ENCODE peak calls at places on chromosome X, in seven cellular contexts. One of them, this sample, is unnamed.

GRCh38 chrX:69133561-69134542 is 31.4 kb downstream of the PJA1 start:
- DNase-seq in nucleus accumbens: no peak
- DNase-seq in iPS DF 19.7: no peak
- DNase-seq in NCI-H345: no peak
- DNase-seq in stimulated activated CD4-positive, alpha-beta T cell treated with anti-CD3 and anti-CD28 coated beads, Interleukin-2, amount 100 ng/mL, for 24 hours: no peak
- DNase-seq in T-helper 9 cell: no peak
- DNase-seq in CD8-positive, alpha-beta memory T cell: no peak
- DNase-seq in this sample: peak

GRCh38 chrX:21770631-21771321 is 12.9 kb upstream of the SMPX start:
- DNase-seq in iPS DF 19.7: no peak
- DNase-seq in T-helper 9 cell: no peak
- DNase-seq in NCI-H345: no peak
- DNase-seq in nucleus accumbens: no peak
- DNase-seq in stimulated activated CD4-positive, alpha-beta T cell treated with anti-CD3 and anti-CD28 coated beads, Interleukin-2, amount 100 ng/mL, for 24 hours: no peak
- DNase-seq in CD8-positive, alpha-beta memory T cell: no peak
- DNase-seq in this sample: no peak

GRCh38 chrX:26597981-26598380 is 382.0 kb downstream of the MAGEB5 start:
- DNase-seq in NCI-H345: peak
- DNase-seq in stimulated activated CD4-positive, alpha-beta T cell treated with anti-CD3 and anti-CD28 coated beads, Interleukin-2, amount 100 ng/mL, for 24 hours: no peak
- DNase-seq in iPS DF 19.7: no peak
- DNase-seq in T-helper 9 cell: no peak
- DNase-seq in nucleus accumbens: no peak
- DNase-seq in CD8-positive, alpha-beta memory T cell: no peak
- DNase-seq in this sample: no peak

GRCh38 chrX:15737188-15737956 is 698 bp upstream of the CA5B start:
- DNase-seq in nucleus accumbens: no peak
- DNase-seq in iPS DF 19.7: no peak
- DNase-seq in T-helper 9 cell: no peak
- DNase-seq in NCI-H345: no peak
- DNase-seq in stimulated activated CD4-positive, alpha-beta T cell treated with anti-CD3 and anti-CD28 coated beads, Interleukin-2, amount 100 ng/mL, for 24 hours: no peak
- DNase-seq in CD8-positive, alpha-beta memory T cell: no peak
- DNase-seq in this sample: no peak

GRCh38 chrX:54808109-54808604 is 612 bp downstream of the MAGED2 start:
- DNase-seq in nucleus accumbens: peak
- DNase-seq in stimulated activated CD4-positive, alpha-beta T cell treated with anti-CD3 and anti-CD28 coated beads, Interleukin-2, amount 100 ng/mL, for 24 hours: peak
- DNase-seq in iPS DF 19.7: no peak
- DNase-seq in T-helper 9 cell: peak
- DNase-seq in CD8-positive, alpha-beta memory T cell: peak
- DNase-seq in NCI-H345: peak
- DNase-seq in this sample: peak

GRCh38 chrX:29652484-29652883 is 562.9 kb upstream of the MAGEB2 start:
- DNase-seq in T-helper 9 cell: no peak
- DNase-seq in iPS DF 19.7: no peak
- DNase-seq in nucleus accumbens: no peak
- DNase-seq in NCI-H345: no peak
- DNase-seq in CD8-positive, alpha-beta memory T cell: no peak
- DNase-seq in stimulated activated CD4-positive, alpha-beta T cell treated with anti-CD3 and anti-CD28 coated beads, Interleukin-2, amount 100 ng/mL, for 24 hours: no peak
- DNase-seq in this sample: no peak

GRCh38 chrX:116436358-116436816 is at the start of gene SLC6A14:
- DNase-seq in iPS DF 19.7: no peak
- DNase-seq in nucleus accumbens: no peak
- DNase-seq in T-helper 9 cell: no peak
- DNase-seq in stimulated activated CD4-positive, alpha-beta T cell treated with anti-CD3 and anti-CD28 coated beads, Interleukin-2, amount 100 ng/mL, for 24 hours: no peak
- DNase-seq in NCI-H345: no peak
- DNase-seq in CD8-positive, alpha-beta memory T cell: no peak
- DNase-seq in this sample: no peak

GRCh38 chrX:47637546-47638195 is 7.9 kb upstream of the CFP start:
- DNase-seq in stimulated activated CD4-positive, alpha-beta T cell treated with anti-CD3 and anti-CD28 coated beads, Interleukin-2, amount 100 ng/mL, for 24 hours: peak
- DNase-seq in nucleus accumbens: no peak
- DNase-seq in NCI-H345: no peak
- DNase-seq in CD8-positive, alpha-beta memory T cell: no peak
- DNase-seq in iPS DF 19.7: no peak
- DNase-seq in T-helper 9 cell: no peak
- DNase-seq in this sample: no peak

GRCh38 chrX:110258552-110258951 is 59.3 kb downstream of the AMMECR1 start:
- DNase-seq in NCI-H345: no peak
- DNase-seq in T-helper 9 cell: no peak
- DNase-seq in nucleus accumbens: no peak
- DNase-seq in CD8-positive, alpha-beta memory T cell: no peak
- DNase-seq in stimulated activated CD4-positive, alpha-beta T cell treated with anti-CD3 and anti-CD28 coated beads, Interleukin-2, amount 100 ng/mL, for 24 hours: no peak
- DNase-seq in iPS DF 19.7: no peak
- DNase-seq in this sample: no peak

GRCh38 chrX:115437841-115438240 is 123.1 kb upstream of the PLS3 start:
- DNase-seq in stimulated activated CD4-positive, alpha-beta T cell treated with anti-CD3 and anti-CD28 coated beads, Interleukin-2, amount 100 ng/mL, for 24 hours: no peak
- DNase-seq in T-helper 9 cell: no peak
- DNase-seq in NCI-H345: no peak
- DNase-seq in nucleus accumbens: no peak
- DNase-seq in iPS DF 19.7: no peak
- DNase-seq in CD8-positive, alpha-beta memory T cell: no peak
- DNase-seq in this sample: no peak

GRCh38 chrX:17397074-17397473 is 22.1 kb downstream of the NHS start:
- DNase-seq in stimulated activated CD4-positive, alpha-beta T cell treated with anti-CD3 and anti-CD28 coated beads, Interleukin-2, amount 100 ng/mL, for 24 hours: no peak
- DNase-seq in CD8-positive, alpha-beta memory T cell: no peak
- DNase-seq in iPS DF 19.7: no peak
- DNase-seq in NCI-H345: no peak
- DNase-seq in T-helper 9 cell: no peak
- DNase-seq in nucleus accumbens: no peak
- DNase-seq in this sample: no peak

GRCh38 chrX:130165181-130165702 is 399 bp downstream of the AIFM1 start:
- DNase-seq in CD8-positive, alpha-beta memory T cell: no peak
- DNase-seq in stimulated activated CD4-positive, alpha-beta T cell treated with anti-CD3 and anti-CD28 coated beads, Interleukin-2, amount 100 ng/mL, for 24 hours: no peak
- DNase-seq in iPS DF 19.7: no peak
- DNase-seq in nucleus accumbens: peak
- DNase-seq in NCI-H345: peak
- DNase-seq in T-helper 9 cell: no peak
- DNase-seq in this sample: no peak

GRCh38 chrX:152024710-152025109 is 50.2 kb upstream of the GABRE start:
- DNase-seq in nucleus accumbens: no peak
- DNase-seq in CD8-positive, alpha-beta memory T cell: no peak
- DNase-seq in stimulated activated CD4-positive, alpha-beta T cell treated with anti-CD3 and anti-CD28 coated beads, Interleukin-2, amount 100 ng/mL, for 24 hours: no peak
- DNase-seq in iPS DF 19.7: no peak
- DNase-seq in NCI-H345: no peak
- DNase-seq in T-helper 9 cell: no peak
- DNase-seq in this sample: no peak

GRCh38 chrX:41528784-41529183 is 81.6 kb downstream of the NYX start:
- DNase-seq in T-helper 9 cell: no peak
- DNase-seq in CD8-positive, alpha-beta memory T cell: no peak
- DNase-seq in NCI-H345: no peak
- DNase-seq in stimulated activated CD4-positive, alpha-beta T cell treated with anti-CD3 and anti-CD28 coated beads, Interleukin-2, amount 100 ng/mL, for 24 hours: no peak
- DNase-seq in iPS DF 19.7: no peak
- DNase-seq in nucleus accumbens: no peak
- DNase-seq in this sample: no peak

GRCh38 chrX:1521459-1521956 is 15.5 kb downstream of the P2RY8 start:
- DNase-seq in stimulated activated CD4-positive, alpha-beta T cell treated with anti-CD3 and anti-CD28 coated beads, Interleukin-2, amount 100 ng/mL, for 24 hours: peak
- DNase-seq in CD8-positive, alpha-beta memory T cell: peak
- DNase-seq in T-helper 9 cell: peak
- DNase-seq in iPS DF 19.7: peak
- DNase-seq in nucleus accumbens: no peak
- DNase-seq in NCI-H345: no peak
- DNase-seq in this sample: peak

GRCh38 chrX:10722804-10723364 is 102.5 kb upstream of the MID1 start:
- DNase-seq in iPS DF 19.7: no peak
- DNase-seq in stimulated activated CD4-positive, alpha-beta T cell treated with anti-CD3 and anti-CD28 coated beads, Interleukin-2, amount 100 ng/mL, for 24 hours: peak
- DNase-seq in T-helper 9 cell: peak
- DNase-seq in NCI-H345: peak
- DNase-seq in nucleus accumbens: no peak
- DNase-seq in CD8-positive, alpha-beta memory T cell: no peak
- DNase-seq in this sample: peak

GRCh38 chrX:34382416-34382815 is 250.3 kb upstream of the FAM47A start:
- DNase-seq in stimulated activated CD4-positive, alpha-beta T cell treated with anti-CD3 and anti-CD28 coated beads, Interleukin-2, amount 100 ng/mL, for 24 hours: no peak
- DNase-seq in nucleus accumbens: no peak
- DNase-seq in NCI-H345: no peak
- DNase-seq in CD8-positive, alpha-beta memory T cell: no peak
- DNase-seq in T-helper 9 cell: no peak
- DNase-seq in iPS DF 19.7: no peak
- DNase-seq in this sample: no peak

GRCh38 chrX:151736685-151737084 is 2.1 kb downstream of the CNGA2 start:
- DNase-seq in T-helper 9 cell: no peak
- DNase-seq in CD8-positive, alpha-beta memory T cell: no peak
- DNase-seq in nucleus accumbens: no peak
- DNase-seq in iPS DF 19.7: no peak
- DNase-seq in NCI-H345: no peak
- DNase-seq in stimulated activated CD4-positive, alpha-beta T cell treated with anti-CD3 and anti-CD28 coated beads, Interleukin-2, amount 100 ng/mL, for 24 hours: no peak
- DNase-seq in this sample: no peak

GRCh38 chrX:38304010-38304409 is 23.3 kb downstream of the RPGR start:
- DNase-seq in stimulated activated CD4-positive, alpha-beta T cell treated with anti-CD3 and anti-CD28 coated beads, Interleukin-2, amount 100 ng/mL, for 24 hours: no peak
- DNase-seq in nucleus accumbens: no peak
- DNase-seq in NCI-H345: no peak
- DNase-seq in CD8-positive, alpha-beta memory T cell: no peak
- DNase-seq in iPS DF 19.7: no peak
- DNase-seq in T-helper 9 cell: no peak
- DNase-seq in this sample: no peak

GRCh38 chrX:113305496-113305895 is 464.9 kb upstream of the AMOT start:
- DNase-seq in CD8-positive, alpha-beta memory T cell: no peak
- DNase-seq in stimulated activated CD4-positive, alpha-beta T cell treated with anti-CD3 and anti-CD28 coated beads, Interleukin-2, amount 100 ng/mL, for 24 hours: no peak
- DNase-seq in NCI-H345: no peak
- DNase-seq in iPS DF 19.7: no peak
- DNase-seq in T-helper 9 cell: no peak
- DNase-seq in nucleus accumbens: no peak
- DNase-seq in this sample: no peak

GRCh38 chrX:30612250-30612655 is 34.7 kb upstream of the TASL start:
- DNase-seq in iPS DF 19.7: no peak
- DNase-seq in T-helper 9 cell: no peak
- DNase-seq in nucleus accumbens: no peak
- DNase-seq in CD8-positive, alpha-beta memory T cell: no peak
- DNase-seq in stimulated activated CD4-positive, alpha-beta T cell treated with anti-CD3 and anti-CD28 coated beads, Interleukin-2, amount 100 ng/mL, for 24 hours: no peak
- DNase-seq in NCI-H345: peak
- DNase-seq in this sample: no peak

GRCh38 chrX:124151195-124151594 is 181.3 kb upstream of the TEX13D start:
- DNase-seq in NCI-H345: no peak
- DNase-seq in T-helper 9 cell: no peak
- DNase-seq in nucleus accumbens: no peak
- DNase-seq in CD8-positive, alpha-beta memory T cell: no peak
- DNase-seq in iPS DF 19.7: no peak
- DNase-seq in stimulated activated CD4-positive, alpha-beta T cell treated with anti-CD3 and anti-CD28 coated beads, Interleukin-2, amount 100 ng/mL, for 24 hours: no peak
- DNase-seq in this sample: no peak

GRCh38 chrX:128818690-128819089 is 704.6 kb downstream of the SMARCA1 start:
- DNase-seq in CD8-positive, alpha-beta memory T cell: no peak
- DNase-seq in iPS DF 19.7: no peak
- DNase-seq in NCI-H345: no peak
- DNase-seq in stimulated activated CD4-positive, alpha-beta T cell treated with anti-CD3 and anti-CD28 coated beads, Interleukin-2, amount 100 ng/mL, for 24 hours: no peak
- DNase-seq in T-helper 9 cell: no peak
- DNase-seq in nucleus accumbens: no peak
- DNase-seq in this sample: no peak

GRCh38 chrX:20067709-20068315 is 48.9 kb downstream of the MAP7D2 start:
- DNase-seq in nucleus accumbens: no peak
- DNase-seq in iPS DF 19.7: no peak
- DNase-seq in stimulated activated CD4-positive, alpha-beta T cell treated with anti-CD3 and anti-CD28 coated beads, Interleukin-2, amount 100 ng/mL, for 24 hours: no peak
- DNase-seq in CD8-positive, alpha-beta memory T cell: no peak
- DNase-seq in NCI-H345: no peak
- DNase-seq in T-helper 9 cell: no peak
- DNase-seq in this sample: no peak

GRCh38 chrX:20361081-20361889 is 94.6 kb upstream of the RPS6KA3 start:
- DNase-seq in T-helper 9 cell: no peak
- DNase-seq in CD8-positive, alpha-beta memory T cell: no peak
- DNase-seq in stimulated activated CD4-positive, alpha-beta T cell treated with anti-CD3 and anti-CD28 coated beads, Interleukin-2, amount 100 ng/mL, for 24 hours: no peak
- DNase-seq in iPS DF 19.7: no peak
- DNase-seq in NCI-H345: no peak
- DNase-seq in nucleus accumbens: no peak
- DNase-seq in this sample: no peak

GRCh38 chrX:54181196-54181953 is 1.7 kb downstream of the FAM120C start:
- DNase-seq in iPS DF 19.7: no peak
- DNase-seq in T-helper 9 cell: no peak
- DNase-seq in stimulated activated CD4-positive, alpha-beta T cell treated with anti-CD3 and anti-CD28 coated beads, Interleukin-2, amount 100 ng/mL, for 24 hours: no peak
- DNase-seq in nucleus accumbens: no peak
- DNase-seq in NCI-H345: no peak
- DNase-seq in CD8-positive, alpha-beta memory T cell: no peak
- DNase-seq in this sample: no peak

GRCh38 chrX:129654652-129655546 is at the start of gene APLN:
- DNase-seq in stimulated activated CD4-positive, alpha-beta T cell treated with anti-CD3 and anti-CD28 coated beads, Interleukin-2, amount 100 ng/mL, for 24 hours: peak
- DNase-seq in nucleus accumbens: no peak
- DNase-seq in NCI-H345: peak
- DNase-seq in T-helper 9 cell: no peak
- DNase-seq in CD8-positive, alpha-beta memory T cell: no peak
- DNase-seq in iPS DF 19.7: no peak
- DNase-seq in this sample: no peak

GRCh38 chrX:121010218-121010617 is 24.7 kb upstream of the CT47A1 start:
- DNase-seq in stimulated activated CD4-positive, alpha-beta T cell treated with anti-CD3 and anti-CD28 coated beads, Interleukin-2, amount 100 ng/mL, for 24 hours: no peak
- DNase-seq in T-helper 9 cell: no peak
- DNase-seq in nucleus accumbens: no peak
- DNase-seq in NCI-H345: no peak
- DNase-seq in iPS DF 19.7: no peak
- DNase-seq in CD8-positive, alpha-beta memory T cell: no peak
- DNase-seq in this sample: no peak

GRCh38 chrX:69535661-69536060 is 31.5 kb downstream of the NALF2 start:
- DNase-seq in iPS DF 19.7: no peak
- DNase-seq in NCI-H345: peak
- DNase-seq in nucleus accumbens: no peak
- DNase-seq in T-helper 9 cell: no peak
- DNase-seq in stimulated activated CD4-positive, alpha-beta T cell treated with anti-CD3 and anti-CD28 coated beads, Interleukin-2, amount 100 ng/mL, for 24 hours: no peak
- DNase-seq in CD8-positive, alpha-beta memory T cell: no peak
- DNase-seq in this sample: no peak

GRCh38 chrX:12701625-12702024 is 89.6 kb upstream of the PRPS2 start:
- DNase-seq in NCI-H345: peak
- DNase-seq in iPS DF 19.7: peak
- DNase-seq in CD8-positive, alpha-beta memory T cell: no peak
- DNase-seq in T-helper 9 cell: no peak
- DNase-seq in nucleus accumbens: no peak
- DNase-seq in stimulated activated CD4-positive, alpha-beta T cell treated with anti-CD3 and anti-CD28 coated beads, Interleukin-2, amount 100 ng/mL, for 24 hours: peak
- DNase-seq in this sample: peak

GRCh38 chrX:1035206-1035605 is 177.2 kb downstream of the CRLF2 start:
- DNase-seq in CD8-positive, alpha-beta memory T cell: no peak
- DNase-seq in T-helper 9 cell: no peak
- DNase-seq in stimulated activated CD4-positive, alpha-beta T cell treated with anti-CD3 and anti-CD28 coated beads, Interleukin-2, amount 100 ng/mL, for 24 hours: no peak
- DNase-seq in NCI-H345: no peak
- DNase-seq in iPS DF 19.7: no peak
- DNase-seq in nucleus accumbens: no peak
- DNase-seq in this sample: no peak

GRCh38 chrX:104750146-104750699 is 184.2 kb downstream of the IL1RAPL2 start:
- DNase-seq in NCI-H345: no peak
- DNase-seq in iPS DF 19.7: no peak
- DNase-seq in T-helper 9 cell: no peak
- DNase-seq in CD8-positive, alpha-beta memory T cell: no peak
- DNase-seq in nucleus accumbens: no peak
- DNase-seq in stimulated activated CD4-positive, alpha-beta T cell treated with anti-CD3 and anti-CD28 coated beads, Interleukin-2, amount 100 ng/mL, for 24 hours: no peak
- DNase-seq in this sample: no peak

GRCh38 chrX:49627030-49627777 is 28.4 kb downstream of the GAGE1 start:
- DNase-seq in NCI-H345: no peak
- DNase-seq in stimulated activated CD4-positive, alpha-beta T cell treated with anti-CD3 and anti-CD28 coated beads, Interleukin-2, amount 100 ng/mL, for 24 hours: peak
- DNase-seq in iPS DF 19.7: peak
- DNase-seq in T-helper 9 cell: no peak
- DNase-seq in nucleus accumbens: no peak
- DNase-seq in CD8-positive, alpha-beta memory T cell: no peak
- DNase-seq in this sample: peak

This sample was measured in NT2/D1.